ENCODE peak calls at places on chromosomes 13 and 19, in five cellular contexts. S, R, C, Q and G are unnamed samples.

GRCh38 chr13:29448124-29448685 is 147.3 kb downstream of the SLC7A1 start:
- DNase-seq in S (no peak), R (no peak), C (no peak), Q (no peak), G (no peak)

GRCh38 chr13:36297600-36298338 is at the start of gene CCDC169:
- DNase-seq in S (peak; percentile 94), R (peak; percentile 79), C (peak; percentile 65), Q (peak; percentile 51), G (peak; percentile 87)

GRCh38 chr13:47213057-47213456 is 316.2 kb upstream of the HTR2A start:
- DNase-seq in S (no peak), R (no peak), C (no peak), Q (peak; percentile 16), G (no peak)

GRCh38 chr13:113309481-113309880 is 12.4 kb downstream of the LAMP1 start:
- DNase-seq in S (no peak), R (no peak), C (no peak), Q (no peak), G (no peak)

GRCh38 chr13:28408235-28408848 is 86.6 kb downstream of the FLT1 start:
- DNase-seq in S (no peak), R (peak; percentile 28), C (no peak), Q (no peak), G (peak; percentile 38)

GRCh38 chr19:38307597-38307996 is 3.5 kb downstream of the C19orf33 start:
- DNase-seq in S (no peak), R (no peak), C (no peak), Q (no peak), G (no peak)

GRCh38 chr13:67048084-67048792 is 181.9 kb downstream of the PCDH9 start:
- DNase-seq in S (no peak), R (peak; percentile 80), C (no peak), Q (peak; percentile 93), G (no peak)

GRCh38 chr13:30341815-30342570 is 34.6 kb upstream of the KATNAL1 start:
- DNase-seq in S (no peak), R (peak; percentile 88), C (no peak), Q (peak; percentile 94), G (peak; percentile 31)

GRCh38 chr19:54148158-54148557 is 10.6 kb downstream of the CNOT3 start:
- DNase-seq in S (no peak), R (no peak), C (no peak), Q (no peak), G (no peak)

GRCh38 chr13:78742659-78743058 is 83.7 kb upstream of the OBI1 start:
- DNase-seq in S (no peak), R (no peak), C (no peak), Q (no peak), G (no peak)

GRCh38 chr19:7904074-7905020 is 670 bp downstream of the MAP2K7 start:
- DNase-seq in S (no peak), R (peak; percentile 41), C (no peak), Q (no peak), G (no peak)

GRCh38 chr19:11016591-11016990 is 55.8 kb downstream of the SMARCA4 start:
- DNase-seq in S (no peak), R (no peak), C (no peak), Q (no peak), G (no peak)

GRCh38 chr13:101417501-101417900 is 1.2 kb upstream of the NALCN start:
- DNase-seq in S (no peak), R (no peak), C (no peak), Q (no peak), G (peak; percentile 70)

GRCh38 chr13:112980441-112980840 is 11.4 kb downstream of the MCF2L start:
- DNase-seq in S (peak; percentile 46), R (no peak), C (no peak), Q (no peak), G (no peak)

GRCh38 chr13:92716749-92717148 is 509.9 kb upstream of the GPC6 start:
- DNase-seq in S (no peak), R (peak; percentile 31), C (no peak), Q (peak; percentile 19), G (no peak)

GRCh38 chr13:113907637-113908617 is 44.1 kb upstream of the GAS6 start:
- DNase-seq in S (no peak), R (peak; percentile 64), C (no peak), Q (peak; percentile 97), G (peak; percentile 65)

GRCh38 chr13:26601669-26602068 is 44.2 kb downstream of the WASF3 start:
- DNase-seq in S (no peak), R (peak; percentile 57), C (no peak), Q (peak; percentile 59), G (no peak)

GRCh38 chr19:21704320-21704719 is 63.1 kb downstream of the ZNF100 start:
- DNase-seq in S (no peak), R (no peak), C (no peak), Q (no peak), G (no peak)

GRCh38 chr13:76271728-76272232 is 614.4 kb downstream of the KCTD12 start:
- DNase-seq in S (no peak), R (no peak), C (no peak), Q (peak; percentile 7), G (no peak)

GRCh38 chr19:44702551-44703176 is 3.7 kb downstream of the CEACAM16 start:
- DNase-seq in S (no peak), R (no peak), C (no peak), Q (no peak), G (peak; percentile 15)

GRCh38 chr13:41960195-41960699 is 662 bp downstream of the VWA8 start:
- DNase-seq in S (no peak), R (peak; percentile 68), C (no peak), Q (peak; percentile 29), G (peak; percentile 13)

GRCh38 chr13:113119166-113119821 is 3.3 kb upstream of the F10 start:
- DNase-seq in S (peak; percentile 33), R (no peak), C (no peak), Q (no peak), G (no peak)

GRCh38 chr19:33374406-33374703 is 846 bp downstream of the CEBPG start:
- DNase-seq in S (no peak), R (peak; percentile 48), C (no peak), Q (peak; percentile 27), G (peak; percentile 38)

GRCh38 chr19:9498183-9498902 is at the start of gene ZNF560:
- DNase-seq in S (peak; percentile 49), R (no peak), C (no peak), Q (peak; percentile 12), G (no peak)

GRCh38 chr13:19159761-19160420 is 21.7 kb downstream of the TUBA3C start:
- DNase-seq in S (no peak), R (no peak), C (no peak), Q (no peak), G (no peak)

GRCh38 chr13:96710166-96710866 is 284.0 kb downstream of the OXGR1 start:
- DNase-seq in S (no peak), R (no peak), C (no peak), Q (no peak), G (no peak)

GRCh38 chr19:3075605-3076431 is 13.5 kb upstream of the TLE5 start:
- DNase-seq in S (peak; percentile 91), R (no peak), C (no peak), Q (no peak), G (peak; percentile 54)

GRCh38 chr19:29573486-29573885 is 32.6 kb upstream of the POP4 start:
- DNase-seq in S (no peak), R (no peak), C (no peak), Q (no peak), G (no peak)

GRCh38 chr19:55486971-55487883 is 1.0 kb upstream of the SSC5D start:
- DNase-seq in S (peak; percentile 59), R (peak; percentile 99), C (no peak), Q (peak; percentile 97), G (peak; percentile 46)

GRCh38 chr19:38596057-38596981 is 21.4 kb downstream of the MAP4K1 start:
- DNase-seq in S (peak; percentile 100), R (peak; percentile 4), C (peak; percentile 85), Q (no peak), G (peak; percentile 4)

GRCh38 chr19:50843701-50844221 is 10.4 kb upstream of the KLK15 start:
- DNase-seq in S (no peak), R (no peak), C (no peak), Q (no peak), G (no peak)

DNA sequence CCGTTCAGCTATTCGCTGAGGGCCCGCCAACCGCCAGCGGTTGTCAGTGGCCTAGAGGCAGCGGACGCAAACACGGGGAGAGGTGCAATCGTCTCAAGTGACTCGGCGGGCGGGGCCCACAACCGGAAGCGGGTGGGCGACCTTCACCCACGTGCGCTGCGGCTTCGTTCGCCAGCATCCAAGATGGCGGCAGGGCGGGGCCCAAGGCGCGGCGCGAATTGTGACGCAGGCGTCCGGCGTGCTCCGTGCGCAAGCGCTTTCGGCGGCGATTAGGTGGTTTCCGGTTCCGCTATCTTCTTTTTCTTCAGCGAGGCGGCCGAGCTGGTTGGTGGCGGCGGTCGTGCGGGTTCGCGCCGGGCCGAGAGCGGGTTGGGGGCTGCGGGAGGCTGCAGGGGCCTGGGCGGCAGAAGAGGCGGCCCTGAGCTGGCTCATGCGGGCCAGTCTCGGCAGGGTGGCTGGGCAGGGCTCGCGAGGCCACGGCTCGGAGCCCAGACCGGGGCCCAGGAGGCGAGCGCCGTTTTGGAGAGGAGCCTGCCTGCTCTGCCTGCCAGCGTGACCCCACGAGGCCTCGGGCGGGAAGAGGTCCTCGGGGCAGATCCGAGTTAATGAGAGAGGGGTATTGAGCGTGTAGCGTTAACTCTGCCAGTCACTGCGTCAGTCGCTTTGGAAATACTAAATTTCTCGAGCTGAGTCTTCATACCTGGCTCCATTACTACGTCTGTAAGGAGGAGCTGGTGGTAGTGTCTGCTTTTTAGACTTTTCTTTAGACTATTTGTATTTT is at the start of gene UBA52:
- DNase-seq in S (peak; percentile 99), R (peak; percentile 97), C (peak; percentile 97), Q (peak; percentile 96), G (peak; percentile 100)
- H2BK5ac ChIP-seq in S (peak within 1 kb of the TSS; percentile 84), R (no peak within 1 kb of the TSS), C (peak within 1 kb of the TSS; percentile 66), Q (peak within 1 kb of the TSS; percentile 51), G (peak within 1 kb of the TSS; percentile 78)

GRCh38 chr13:105773887-105774538 is 761.4 kb downstream of the EFNB2 start:
- DNase-seq in S (no peak), R (peak; percentile 94), C (no peak), Q (peak; percentile 57), G (peak; percentile 86)
- H3K36me3 ChIP-seq in S (no peaks in the 10 kb centered on the region), R (no peaks in the 10 kb centered on the region), C (no peaks in the 10 kb centered on the region), Q (no peaks in the 10 kb centered on the region), G (no peaks in the 10 kb centered on the region)

GRCh38 chr13:60013166-60013565 is 150.6 kb downstream of the DIAPH3 start:
- DNase-seq in S (no peak), R (no peak), C (no peak), Q (no peak), G (no peak)
- H3K14ac ChIP-seq in S (no peak overlapping the region), R (no peak overlapping the region), C (no peak overlapping the region), Q (no peak overlapping the region), G (no peak overlapping the region)

GRCh38 chr19:45717983-45718650 is 12.6 kb downstream of the FBXO46 start:
- DNase-seq in S (no peak), R (peak; percentile 61), C (no peak), Q (no peak), G (no peak)
- H2BK5ac ChIP-seq in S (peak overlapping the region; percentile 37), R (peak overlapping the region; percentile 71), C (peak overlapping the region; percentile 7), Q (peak overlapping the region; percentile 91), G (peak overlapping the region; percentile 63)